ENCODE peak calls at places on chromosomes 11 and 22, in ten cellular contexts. One of them, this sample, is unnamed.

GRCh38 chr11:84902445-84902844 is 724.7 kb downstream of the DLG2 start:
- DNase-seq in upper lobe of left lung: no peak
- DNase-seq in progenitor cell of endocrine pancreas: no peak
- DNase-seq in WTC11: no peak
- DNase-seq in GM10248: no peak
- DNase-seq in nephron progenitor cell: no peak
- DNase-seq in cardiac fibroblast: no peak
- DNase-seq in transverse colon: no peak
- DNase-seq in epithelial cell of esophagus: no peak
- DNase-seq in psoas muscle: no peak
- DNase-seq in this sample: no peak

GRCh38 chr11:116567721-116568242 is 205.0 kb downstream of the BUD13 start:
- DNase-seq in upper lobe of left lung: no peak
- DNase-seq in progenitor cell of endocrine pancreas: no peak
- DNase-seq in WTC11: no peak
- DNase-seq in GM10248: no peak
- DNase-seq in nephron progenitor cell: no peak
- DNase-seq in cardiac fibroblast: no peak
- DNase-seq in transverse colon: no peak
- DNase-seq in epithelial cell of esophagus: no peak
- DNase-seq in psoas muscle: no peak
- DNase-seq in this sample: no peak

GRCh38 chr11:451738-452137 is 1.7 kb downstream of the PTDSS2 start:
- DNase-seq in upper lobe of left lung: no peak
- DNase-seq in progenitor cell of endocrine pancreas: no peak
- DNase-seq in WTC11: no peak
- DNase-seq in GM10248: no peak
- DNase-seq in nephron progenitor cell: no peak
- DNase-seq in cardiac fibroblast: no peak
- DNase-seq in transverse colon: no peak
- DNase-seq in epithelial cell of esophagus: no peak
- DNase-seq in psoas muscle: no peak
- DNase-seq in this sample: no peak

GRCh38 chr11:60786811-60787567 is 1.9 kb downstream of the MS4A10 start:
- DNase-seq in upper lobe of left lung: no peak
- DNase-seq in progenitor cell of endocrine pancreas: no peak
- DNase-seq in WTC11: no peak
- DNase-seq in GM10248: no peak
- DNase-seq in nephron progenitor cell: no peak
- DNase-seq in cardiac fibroblast: peak
- DNase-seq in transverse colon: peak
- DNase-seq in epithelial cell of esophagus: no peak
- DNase-seq in psoas muscle: peak
- DNase-seq in this sample: no peak

GRCh38 chr11:119910056-119910455 is 181.1 kb upstream of the NECTIN1 start:
- DNase-seq in upper lobe of left lung: no peak
- DNase-seq in progenitor cell of endocrine pancreas: no peak
- DNase-seq in WTC11: no peak
- DNase-seq in GM10248: no peak
- DNase-seq in nephron progenitor cell: no peak
- DNase-seq in cardiac fibroblast: no peak
- DNase-seq in transverse colon: peak
- DNase-seq in epithelial cell of esophagus: no peak
- DNase-seq in psoas muscle: no peak
- DNase-seq in this sample: no peak

GRCh38 chr22:24421428-24421931 is 5.9 kb upstream of the ADORA2A start:
- DNase-seq in upper lobe of left lung: no peak
- DNase-seq in progenitor cell of endocrine pancreas: no peak
- DNase-seq in WTC11: peak
- DNase-seq in GM10248: peak
- DNase-seq in nephron progenitor cell: no peak
- DNase-seq in cardiac fibroblast: no peak
- DNase-seq in transverse colon: no peak
- DNase-seq in epithelial cell of esophagus: no peak
- DNase-seq in psoas muscle: peak
- DNase-seq in this sample: peak

GRCh38 chr11:56497010-56497409 is 5.8 kb upstream of the OR5M8 start:
- DNase-seq in upper lobe of left lung: no peak
- DNase-seq in progenitor cell of endocrine pancreas: no peak
- DNase-seq in WTC11: no peak
- DNase-seq in GM10248: no peak
- DNase-seq in nephron progenitor cell: no peak
- DNase-seq in cardiac fibroblast: no peak
- DNase-seq in transverse colon: no peak
- DNase-seq in epithelial cell of esophagus: no peak
- DNase-seq in psoas muscle: no peak
- DNase-seq in this sample: no peak

GRCh38 chr11:110525883-110526282 is 96.1 kb downstream of the FDX1 start:
- DNase-seq in upper lobe of left lung: no peak
- DNase-seq in progenitor cell of endocrine pancreas: no peak
- DNase-seq in WTC11: no peak
- DNase-seq in GM10248: no peak
- DNase-seq in nephron progenitor cell: no peak
- DNase-seq in cardiac fibroblast: peak
- DNase-seq in transverse colon: no peak
- DNase-seq in epithelial cell of esophagus: peak
- DNase-seq in psoas muscle: peak
- DNase-seq in this sample: no peak

GRCh38 chr11:13358871-13359270 is 81.3 kb downstream of the BMAL1 start:
- DNase-seq in upper lobe of left lung: no peak
- DNase-seq in progenitor cell of endocrine pancreas: no peak
- DNase-seq in WTC11: no peak
- DNase-seq in GM10248: no peak
- DNase-seq in nephron progenitor cell: no peak
- DNase-seq in cardiac fibroblast: no peak
- DNase-seq in transverse colon: no peak
- DNase-seq in epithelial cell of esophagus: no peak
- DNase-seq in psoas muscle: no peak
- DNase-seq in this sample: no peak

GRCh38 chr11:69718147-69718546 is 14.3 kb upstream of the FGF19 start:
- DNase-seq in upper lobe of left lung: no peak
- DNase-seq in progenitor cell of endocrine pancreas: peak
- DNase-seq in WTC11: peak
- DNase-seq in GM10248: peak
- DNase-seq in nephron progenitor cell: peak
- DNase-seq in cardiac fibroblast: peak
- DNase-seq in transverse colon: no peak
- DNase-seq in epithelial cell of esophagus: peak
- DNase-seq in psoas muscle: no peak
- DNase-seq in this sample: peak

GRCh38 chr11:72814831-72815618 is 814 bp downstream of the ATG16L2 start:
- DNase-seq in upper lobe of left lung: no peak
- DNase-seq in progenitor cell of endocrine pancreas: no peak
- DNase-seq in WTC11: peak
- DNase-seq in GM10248: peak
- DNase-seq in nephron progenitor cell: no peak
- DNase-seq in cardiac fibroblast: peak
- DNase-seq in transverse colon: peak
- DNase-seq in epithelial cell of esophagus: peak
- DNase-seq in psoas muscle: no peak
- DNase-seq in this sample: peak

GRCh38 chr22:17786435-17787158 is 12.3 kb upstream of the BID start:
- DNase-seq in upper lobe of left lung: no peak
- DNase-seq in progenitor cell of endocrine pancreas: no peak
- DNase-seq in WTC11: peak
- DNase-seq in GM10248: no peak
- DNase-seq in nephron progenitor cell: peak
- DNase-seq in cardiac fibroblast: peak
- DNase-seq in transverse colon: peak
- DNase-seq in epithelial cell of esophagus: peak
- DNase-seq in psoas muscle: peak
- DNase-seq in this sample: no peak

GRCh38 chr11:58622344-58622743 is at the start of gene CNTF:
- DNase-seq in upper lobe of left lung: no peak
- DNase-seq in progenitor cell of endocrine pancreas: no peak
- DNase-seq in WTC11: no peak
- DNase-seq in GM10248: no peak
- DNase-seq in nephron progenitor cell: no peak
- DNase-seq in cardiac fibroblast: peak
- DNase-seq in transverse colon: no peak
- DNase-seq in epithelial cell of esophagus: no peak
- DNase-seq in psoas muscle: no peak
- DNase-seq in this sample: no peak

GRCh38 chr11:58615556-58615955 is 6.9 kb upstream of the CNTF start:
- DNase-seq in upper lobe of left lung: no peak
- DNase-seq in progenitor cell of endocrine pancreas: no peak
- DNase-seq in WTC11: no peak
- DNase-seq in GM10248: no peak
- DNase-seq in nephron progenitor cell: no peak
- DNase-seq in cardiac fibroblast: no peak
- DNase-seq in transverse colon: no peak
- DNase-seq in epithelial cell of esophagus: no peak
- DNase-seq in psoas muscle: no peak
- DNase-seq in this sample: no peak

GRCh38 chr11:58621586-58622262 is 741 bp upstream of the CNTF start:
- DNase-seq in upper lobe of left lung: no peak
- DNase-seq in progenitor cell of endocrine pancreas: no peak
- DNase-seq in WTC11: no peak
- DNase-seq in GM10248: no peak
- DNase-seq in nephron progenitor cell: no peak
- DNase-seq in cardiac fibroblast: no peak
- DNase-seq in transverse colon: no peak
- DNase-seq in epithelial cell of esophagus: peak
- DNase-seq in psoas muscle: no peak
- DNase-seq in this sample: peak

GRCh38 chr11:58616594-58616993 is 5.9 kb upstream of the CNTF start:
- DNase-seq in upper lobe of left lung: no peak
- DNase-seq in progenitor cell of endocrine pancreas: no peak
- DNase-seq in WTC11: no peak
- DNase-seq in GM10248: no peak
- DNase-seq in nephron progenitor cell: no peak
- DNase-seq in cardiac fibroblast: peak
- DNase-seq in transverse colon: no peak
- DNase-seq in epithelial cell of esophagus: peak
- DNase-seq in psoas muscle: peak
- DNase-seq in this sample: no peak

GRCh38 chr11:58618215-58618614 is 4.2 kb upstream of the CNTF start:
- DNase-seq in upper lobe of left lung: no peak
- DNase-seq in progenitor cell of endocrine pancreas: no peak
- DNase-seq in WTC11: no peak
- DNase-seq in GM10248: no peak
- DNase-seq in nephron progenitor cell: no peak
- DNase-seq in cardiac fibroblast: no peak
- DNase-seq in transverse colon: no peak
- DNase-seq in epithelial cell of esophagus: no peak
- DNase-seq in psoas muscle: no peak
- DNase-seq in this sample: no peak
- TF ChIP-seq CTCF in upper lobe of left lung: no peak
- TF ChIP-seq CTCF in progenitor cell of endocrine pancreas: no peak
- TF ChIP-seq CTCF in WTC11: no peak
- TF ChIP-seq CTCF in GM10248: peak
- TF ChIP-seq CTCF in nephron progenitor cell: no peak
- TF ChIP-seq CTCF in cardiac fibroblast: peak
- TF ChIP-seq CTCF in transverse colon: peak
- TF ChIP-seq CTCF in epithelial cell of esophagus: no peak
- TF ChIP-seq CTCF in psoas muscle: no peak
- TF ChIP-seq CTCF in this sample: peak

DNA sequence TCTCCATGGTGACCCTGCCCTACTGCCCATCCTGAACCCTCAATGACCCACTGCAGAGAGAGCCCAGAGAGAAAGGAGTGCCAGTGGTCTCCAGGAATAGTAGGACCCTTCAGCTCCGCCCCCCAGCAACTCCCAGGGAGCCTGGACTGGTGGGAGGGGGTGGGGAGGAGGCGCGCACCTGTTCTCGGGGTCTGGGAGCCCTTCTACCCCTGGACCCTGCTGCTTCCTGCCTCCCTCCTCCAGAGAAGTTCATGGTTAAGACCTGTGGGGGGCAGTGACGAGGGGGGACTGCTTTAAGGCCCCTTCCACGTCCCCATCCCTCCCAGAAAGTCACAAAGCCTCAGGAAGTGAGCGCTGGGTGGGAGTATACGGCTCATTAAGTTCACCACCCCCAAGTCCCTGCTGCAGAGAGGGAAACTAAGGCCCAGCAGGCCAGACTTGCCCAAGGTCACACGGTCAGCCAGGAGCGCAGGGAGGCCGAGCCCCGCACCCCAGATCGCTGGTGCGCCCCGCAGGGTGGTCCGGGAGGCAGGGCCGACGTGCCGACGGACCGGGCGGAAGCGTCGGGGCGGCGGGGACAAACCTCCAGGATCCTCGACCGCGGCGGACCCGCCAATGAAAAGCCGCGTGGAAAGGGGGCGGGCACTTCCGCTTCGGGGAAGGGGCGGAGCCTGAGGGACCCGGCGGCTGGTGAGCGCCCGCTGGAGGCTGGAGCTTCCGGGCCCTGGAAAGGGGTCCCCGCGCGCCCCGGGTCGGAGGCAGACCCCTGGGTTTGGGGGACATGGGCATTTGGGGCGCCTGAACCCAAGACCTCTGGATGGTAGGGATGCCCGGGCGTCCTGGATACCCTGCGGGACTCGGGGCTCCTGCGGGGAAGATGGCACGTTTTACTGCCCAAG is at the start of the genes NUDT22 and TRPT1:
- DNase-seq in upper lobe of left lung: peak
- DNase-seq in progenitor cell of endocrine pancreas: peak
- DNase-seq in WTC11: peak
- DNase-seq in GM10248: peak
- DNase-seq in nephron progenitor cell: peak
- DNase-seq in cardiac fibroblast: peak
- DNase-seq in transverse colon: peak
- DNase-seq in epithelial cell of esophagus: peak
- DNase-seq in psoas muscle: peak
- DNase-seq in this sample: peak
- TF ChIP-seq CTCF in upper lobe of left lung: peak
- TF ChIP-seq CTCF in progenitor cell of endocrine pancreas: peak
- TF ChIP-seq CTCF in WTC11: no peak
- TF ChIP-seq CTCF in GM10248: peak
- TF ChIP-seq CTCF in nephron progenitor cell: peak
- TF ChIP-seq CTCF in cardiac fibroblast: peak
- TF ChIP-seq CTCF in transverse colon: peak
- TF ChIP-seq CTCF in epithelial cell of esophagus: peak
- TF ChIP-seq CTCF in psoas muscle: peak
- TF ChIP-seq CTCF in this sample: no peak

DNA sequence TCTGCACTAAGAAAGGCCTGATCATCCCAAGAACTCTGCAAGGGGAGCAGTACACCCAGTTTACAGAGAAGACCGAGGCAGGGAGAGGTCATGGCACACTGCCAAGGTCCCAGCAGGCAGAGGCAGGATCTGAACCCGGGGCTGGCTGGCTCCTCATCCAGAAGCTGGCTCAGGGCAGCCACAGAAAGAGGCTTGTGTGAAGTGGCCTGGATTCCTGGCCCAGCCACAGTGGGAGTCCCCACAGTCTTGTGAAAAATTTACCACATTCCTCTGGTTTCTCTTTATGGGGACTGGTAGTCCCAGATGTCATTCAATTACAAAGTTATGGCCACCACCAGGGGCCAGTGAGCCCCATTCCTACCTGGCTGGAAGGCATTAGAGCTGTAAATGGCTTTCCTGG is 440.5 kb downstream of the MIAT start:
- DNase-seq in upper lobe of left lung: no peak
- DNase-seq in progenitor cell of endocrine pancreas: no peak
- DNase-seq in WTC11: no peak
- DNase-seq in GM10248: no peak
- DNase-seq in nephron progenitor cell: no peak
- DNase-seq in cardiac fibroblast: no peak
- DNase-seq in transverse colon: no peak
- DNase-seq in epithelial cell of esophagus: no peak
- DNase-seq in psoas muscle: peak
- DNase-seq in this sample: no peak
- TF ChIP-seq CTCF in upper lobe of left lung: no peak
- TF ChIP-seq CTCF in progenitor cell of endocrine pancreas: no peak
- TF ChIP-seq CTCF in WTC11: no peak
- TF ChIP-seq CTCF in GM10248: no peak
- TF ChIP-seq CTCF in nephron progenitor cell: no peak
- TF ChIP-seq CTCF in cardiac fibroblast: no peak
- TF ChIP-seq CTCF in transverse colon: no peak
- TF ChIP-seq CTCF in epithelial cell of esophagus: no peak
- TF ChIP-seq CTCF in psoas muscle: no peak
- TF ChIP-seq CTCF in this sample: no peak

GRCh38 chr11:113626736-113627135 is 79.4 kb downstream of the TMPRSS5 start:
- DNase-seq in upper lobe of left lung: no peak
- DNase-seq in progenitor cell of endocrine pancreas: no peak
- DNase-seq in WTC11: no peak
- DNase-seq in GM10248: no peak
- DNase-seq in nephron progenitor cell: no peak
- DNase-seq in cardiac fibroblast: no peak
- DNase-seq in transverse colon: no peak
- DNase-seq in epithelial cell of esophagus: no peak
- DNase-seq in psoas muscle: no peak
- DNase-seq in this sample: no peak
- TF ChIP-seq CTCF in upper lobe of left lung: no peak
- TF ChIP-seq CTCF in progenitor cell of endocrine pancreas: no peak
- TF ChIP-seq CTCF in WTC11: no peak
- TF ChIP-seq CTCF in GM10248: no peak
- TF ChIP-seq CTCF in nephron progenitor cell: no peak
- TF ChIP-seq CTCF in cardiac fibroblast: no peak
- TF ChIP-seq CTCF in transverse colon: no peak
- TF ChIP-seq CTCF in epithelial cell of esophagus: no peak
- TF ChIP-seq CTCF in psoas muscle: no peak
- TF ChIP-seq CTCF in this sample: no peak